ENCODE peak calls at places on chromosome 22, in six cellular contexts. X is endothelial cell of umbilical vein, V is GM12878, J is A549, Y is HepG2, C is K562. L is an unnamed sample.

GRCh38 chr22:50698546-50698945 is 25.9 kb downstream of the SHANK3 start:
- DNase-seq in X (no peak), V (no peak), J (no peak), Y (no peak), C (no peak), L (peak; percentile 36)

GRCh38 chr22:28207281-28208030 is 288.4 kb upstream of the PITPNB start:
- DNase-seq in X (peak; percentile 50), V (no peak), J (no peak), Y (no peak), C (no peak), L (no peak)

GRCh38 chr22:36405671-36406070 is 17.9 kb upstream of the MYH9 start:
- DNase-seq in X (no peak), V (no peak), J (no peak), Y (no peak), C (no peak), L (peak; percentile 99)

GRCh38 chr22:37762389-37762836 is 45.3 kb upstream of the GCAT start:
- DNase-seq in X (no peak), V (no peak), J (no peak), Y (no peak), C (peak; percentile 73), L (peak; percentile 28)

GRCh38 chr22:31474743-31475142 is 14.9 kb downstream of the EIF4ENIF1 start:
- DNase-seq in X (no peak), V (no peak), J (no peak), Y (no peak), C (no peak), L (no peak)

GRCh38 chr22:22110548-22111266 is 128.1 kb upstream of the TOP3B start:
- DNase-seq in X (peak; percentile 23), V (peak; percentile 93), J (peak; percentile 57), Y (no peak), C (peak; percentile 94), L (peak; percentile 73)

GRCh38 chr22:38155703-38156102 is 25.9 kb downstream of the PLA2G6 start:
- DNase-seq in X (no peak), V (no peak), J (no peak), Y (no peak), C (no peak), L (no peak)

GRCh38 chr22:50308597-50308935 is 1.1 kb upstream of the PLXNB2 start:
- DNase-seq in X (no peak), V (no peak), J (peak; percentile 50), Y (peak; percentile 59), C (peak; percentile 75), L (peak; percentile 93)

GRCh38 chr22:46951973-46952372 is 189.5 kb downstream of the TBC1D22A start:
- DNase-seq in X (no peak), V (no peak), J (no peak), Y (no peak), C (no peak), L (no peak)

GRCh38 chr22:31911565-31912401 is 32.6 kb upstream of the YWHAH start:
- DNase-seq in X (no peak), V (no peak), J (no peak), Y (peak; percentile 93), C (peak; percentile 37), L (no peak)

GRCh38 chr22:41596776-41597634 is 7.4 kb upstream of the PMM1 start:
- DNase-seq in X (peak; percentile 48), V (no peak), J (peak; percentile 61), Y (peak; percentile 39), C (peak; percentile 48), L (peak; percentile 66)
- TF ChIP-seq MAX in X (no peak), V (no peak), J (peak; percentile 25), Y (no peak), C (peak; percentile 28), L (peak; percentile 22)

DNA sequence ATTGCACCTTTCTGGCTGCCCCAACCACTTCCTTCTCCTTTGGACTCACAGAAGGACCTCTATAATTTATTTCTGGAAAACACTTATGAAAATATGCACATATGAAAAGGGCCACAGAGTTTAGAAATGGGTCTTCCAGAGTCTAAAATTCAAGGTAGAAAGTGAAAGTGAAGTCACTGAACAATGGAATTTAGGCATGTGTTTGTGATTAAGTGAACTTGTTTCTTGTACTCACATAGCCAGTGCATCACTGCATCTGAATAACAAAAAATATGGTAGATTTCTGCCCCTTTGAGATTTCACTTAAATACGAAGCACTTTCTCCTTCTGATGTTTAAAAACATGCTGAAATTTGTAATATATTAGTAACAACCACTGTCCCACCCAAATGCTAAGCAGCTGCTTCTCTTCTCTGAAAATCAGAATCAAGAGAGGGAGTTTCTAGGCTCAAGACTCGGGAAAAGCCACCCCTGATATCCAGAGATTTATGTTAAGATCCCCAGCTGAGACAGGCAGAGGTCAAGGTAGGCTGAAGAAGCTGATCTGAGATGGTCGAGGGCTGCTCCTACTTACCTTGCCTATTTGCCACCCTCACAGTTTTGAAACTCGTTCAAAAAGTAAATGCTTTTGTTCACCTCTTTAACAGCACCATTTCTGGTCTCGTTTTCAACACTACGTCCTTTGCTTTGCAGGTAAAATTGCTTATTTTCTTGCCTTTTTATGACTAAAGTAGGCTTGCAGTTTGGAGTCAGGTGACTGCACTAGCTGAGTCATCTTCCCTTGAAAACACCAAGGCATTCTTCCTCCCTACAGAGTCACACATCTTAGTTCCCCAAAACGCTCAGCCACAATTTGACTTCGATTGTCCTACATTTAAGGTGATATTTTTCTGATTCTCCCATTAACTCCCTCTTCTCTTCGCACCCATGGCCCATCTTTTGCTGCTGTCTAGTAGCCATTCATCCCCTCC is at the start of gene XKR3:
- DNase-seq in X (no peak), V (peak; percentile 37), J (no peak), Y (no peak), C (no peak), L (peak; percentile 79)
- TF ChIP-seq MYC in X (no peak), V (no peak), J (no peak), Y (no peak), C (no peak), L (no peak)

GRCh38 chr22:35155403-35156025 is 89.6 kb downstream of the ISX start:
- DNase-seq in X (no peak), V (no peak), J (no peak), Y (no peak), C (no peak), L (peak; percentile 30)
- TF ChIP-seq CTCF in X (peak; percentile 0), V (no peak), J (no peak), Y (no peak), C (peak; percentile 47), L (peak; percentile 23)

DNA sequence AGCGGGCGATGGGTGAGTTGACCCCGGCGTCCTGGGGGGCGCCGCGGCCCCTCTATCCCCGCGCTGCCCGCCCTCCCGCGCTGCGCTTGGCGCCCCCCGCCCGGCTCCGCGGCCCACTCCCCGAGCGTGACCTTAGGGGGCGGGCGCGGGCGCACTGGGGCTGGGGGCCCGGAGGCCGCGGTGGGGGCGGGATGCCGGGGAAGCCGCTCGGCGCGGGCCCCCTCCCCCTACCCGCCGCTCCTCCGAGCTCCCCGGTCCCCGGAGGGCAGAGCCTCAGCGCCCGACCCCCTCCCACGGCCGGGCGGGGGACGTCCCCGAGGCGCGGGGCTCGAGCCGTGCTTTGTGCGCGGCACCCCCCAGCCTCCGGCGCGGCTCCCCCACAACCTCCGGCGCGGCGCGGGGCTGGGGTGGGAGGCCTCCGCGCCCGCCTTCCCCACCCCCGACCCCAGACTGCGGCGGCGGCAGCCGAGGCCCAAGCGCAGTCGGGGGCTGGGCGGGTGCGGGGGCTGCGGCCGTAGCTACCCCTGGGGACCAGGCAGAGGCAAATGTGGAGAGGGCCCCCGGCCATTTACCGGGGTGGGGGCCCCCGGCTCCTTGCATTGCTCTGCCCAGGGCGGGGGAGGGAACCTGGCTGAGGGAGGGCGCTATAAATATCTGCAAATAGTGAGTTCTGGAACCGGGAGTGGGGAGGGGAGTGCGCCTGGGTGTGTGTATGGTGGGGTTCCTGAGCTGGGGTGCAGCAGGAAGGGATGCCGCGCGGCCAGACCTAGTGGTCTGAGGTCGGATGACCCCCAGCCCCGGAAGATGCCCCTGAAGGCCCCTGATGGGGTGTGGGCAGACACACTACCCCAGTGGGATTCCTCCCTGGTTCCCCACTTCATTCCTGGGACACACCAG is 982 bp downstream of the MGAT3 start:
- DNase-seq in X (no peak), V (no peak), J (no peak), Y (no peak), C (peak; percentile 49), L (peak; percentile 72)
- TF ChIP-seq MAX in X (no peak), V (no peak), J (no peak), Y (no peak), C (no peak), L (no peak)

L was measured in NB4.